ENCODE peak calls at places on chromosome 10, in five cellular contexts. One of them, this sample, is unnamed.

GRCh38 chr10:119006451-119007210 is 22.9 kb upstream of the NANOS1 start:
- DNase-seq in neural crest cell: no peak
- DNase-seq in tibial artery: peak; percentile 84
- DNase-seq in astrocyte of the spinal cord: peak; percentile 98
- DNase-seq in heart right ventricle: no peak
- DNase-seq in this sample: no peak

GRCh38 chr10:71595649-71596048 is 123.9 kb downstream of the C10orf105 start:
- DNase-seq in neural crest cell: no peak
- DNase-seq in tibial artery: no peak
- DNase-seq in astrocyte of the spinal cord: no peak
- DNase-seq in heart right ventricle: no peak
- DNase-seq in this sample: no peak

GRCh38 chr10:4131407-4132215 is 346.6 kb upstream of the KLF6 start:
- DNase-seq in neural crest cell: no peak
- DNase-seq in tibial artery: no peak
- DNase-seq in astrocyte of the spinal cord: peak; percentile 96
- DNase-seq in heart right ventricle: no peak
- DNase-seq in this sample: no peak

GRCh38 chr10:96512997-96513685 is 585 bp downstream of the TLL2 start:
- DNase-seq in neural crest cell: peak; percentile 10
- DNase-seq in tibial artery: no peak
- DNase-seq in astrocyte of the spinal cord: peak; percentile 33
- DNase-seq in heart right ventricle: no peak
- DNase-seq in this sample: no peak

GRCh38 chr10:3764626-3765375 is 20.2 kb downstream of the KLF6 start:
- DNase-seq in neural crest cell: no peak
- DNase-seq in tibial artery: no peak
- DNase-seq in astrocyte of the spinal cord: no peak
- DNase-seq in heart right ventricle: no peak
- DNase-seq in this sample: no peak

GRCh38 chr10:86385806-86386205 is 19.2 kb upstream of the GRID1 start:
- DNase-seq in neural crest cell: no peak
- DNase-seq in tibial artery: no peak
- DNase-seq in astrocyte of the spinal cord: no peak
- DNase-seq in heart right ventricle: no peak
- DNase-seq in this sample: no peak

GRCh38 chr10:61063035-61063434 is 119.0 kb upstream of the RHOBTB1 start:
- DNase-seq in neural crest cell: no peak
- DNase-seq in tibial artery: no peak
- DNase-seq in astrocyte of the spinal cord: peak; percentile 37
- DNase-seq in heart right ventricle: peak; percentile 18
- DNase-seq in this sample: no peak

GRCh38 chr10:5447611-5448071 is 35.3 kb downstream of the NET1 start:
- DNase-seq in neural crest cell: no peak
- DNase-seq in tibial artery: no peak
- DNase-seq in astrocyte of the spinal cord: no peak
- DNase-seq in heart right ventricle: no peak
- DNase-seq in this sample: no peak

GRCh38 chr10:29834990-29835569 is 200.3 kb upstream of the SVIL start:
- DNase-seq in neural crest cell: no peak
- DNase-seq in tibial artery: no peak
- DNase-seq in astrocyte of the spinal cord: peak; percentile 38
- DNase-seq in heart right ventricle: no peak
- DNase-seq in this sample: no peak

GRCh38 chr10:69359089-69360025 is 57.4 kb downstream of the TACR2 start:
- DNase-seq in neural crest cell: no peak
- DNase-seq in tibial artery: no peak
- DNase-seq in astrocyte of the spinal cord: peak; percentile 25
- DNase-seq in heart right ventricle: no peak
- DNase-seq in this sample: no peak

GRCh38 chr10:102814456-102814871 is 22.7 kb downstream of the CYP17A1 start:
- DNase-seq in neural crest cell: no peak
- DNase-seq in tibial artery: peak; percentile 78
- DNase-seq in astrocyte of the spinal cord: peak; percentile 74
- DNase-seq in heart right ventricle: peak; percentile 79
- DNase-seq in this sample: no peak

GRCh38 chr10:30687698-30688213 is 58.2 kb upstream of the LYZL2 start:
- DNase-seq in neural crest cell: peak; percentile 96
- DNase-seq in tibial artery: peak; percentile 74
- DNase-seq in astrocyte of the spinal cord: peak; percentile 77
- DNase-seq in heart right ventricle: peak; percentile 58
- DNase-seq in this sample: peak; percentile 95

GRCh38 chr10:132443605-132443997 is 46.6 kb downstream of the PWWP2B start:
- DNase-seq in neural crest cell: no peak
- DNase-seq in tibial artery: no peak
- DNase-seq in astrocyte of the spinal cord: peak; percentile 37
- DNase-seq in heart right ventricle: no peak
- DNase-seq in this sample: no peak
- TF ChIP-seq CTCF in neural crest cell: no peak
- TF ChIP-seq CTCF in tibial artery: peak; percentile 16
- TF ChIP-seq CTCF in astrocyte of the spinal cord: peak; percentile 65
- TF ChIP-seq CTCF in heart right ventricle: no peak
- TF ChIP-seq CTCF in this sample: no peak

GRCh38 chr10:44989621-44990301 is 11.0 kb upstream of the ZNF22 start:
- DNase-seq in neural crest cell: no peak
- DNase-seq in tibial artery: no peak
- DNase-seq in astrocyte of the spinal cord: no peak
- DNase-seq in heart right ventricle: no peak
- DNase-seq in this sample: no peak

GRCh38 chr10:44988957-44989620 is 10.5 kb upstream of the DEPP1 start:
- DNase-seq in neural crest cell: no peak
- DNase-seq in tibial artery: no peak
- DNase-seq in astrocyte of the spinal cord: no peak
- DNase-seq in heart right ventricle: peak; percentile 1
- DNase-seq in this sample: no peak

GRCh38 chr10:44990965-44991364 is 9.8 kb upstream of the ZNF22 start:
- DNase-seq in neural crest cell: no peak
- DNase-seq in tibial artery: no peak
- DNase-seq in astrocyte of the spinal cord: no peak
- DNase-seq in heart right ventricle: no peak
- DNase-seq in this sample: no peak

GRCh38 chr10:44991571-44991970 is 9.2 kb upstream of the ZNF22 start:
- DNase-seq in neural crest cell: no peak
- DNase-seq in tibial artery: peak; percentile 78
- DNase-seq in astrocyte of the spinal cord: no peak
- DNase-seq in heart right ventricle: no peak
- DNase-seq in this sample: no peak

DNA sequence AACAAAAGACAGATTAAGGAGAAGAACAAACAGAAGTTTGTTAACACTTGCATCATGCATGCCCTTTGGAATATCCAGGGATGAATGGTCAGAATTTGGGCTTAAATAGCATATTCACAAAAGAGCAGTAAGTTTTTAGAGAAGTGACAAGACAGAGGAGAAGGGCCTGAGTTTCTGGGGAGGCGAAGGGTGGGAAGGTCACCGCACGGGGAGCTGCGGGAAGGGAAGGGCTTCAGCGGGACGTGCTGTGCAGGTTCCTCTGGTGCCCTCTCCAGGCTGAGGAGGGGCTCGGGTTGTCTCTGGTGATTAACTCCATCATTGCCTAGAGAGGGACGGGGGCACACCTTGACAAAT is 10.4 kb upstream of the ZNF22 start:
- DNase-seq in neural crest cell: no peak
- DNase-seq in tibial artery: no peak
- DNase-seq in astrocyte of the spinal cord: no peak
- DNase-seq in heart right ventricle: no peak
- DNase-seq in this sample: peak; percentile 56
- TF ChIP-seq CTCF in neural crest cell: peak; percentile 57
- TF ChIP-seq CTCF in tibial artery: no peak
- TF ChIP-seq CTCF in astrocyte of the spinal cord: peak; percentile 51
- TF ChIP-seq CTCF in heart right ventricle: peak; percentile 39
- TF ChIP-seq CTCF in this sample: peak; percentile 45

DNA sequence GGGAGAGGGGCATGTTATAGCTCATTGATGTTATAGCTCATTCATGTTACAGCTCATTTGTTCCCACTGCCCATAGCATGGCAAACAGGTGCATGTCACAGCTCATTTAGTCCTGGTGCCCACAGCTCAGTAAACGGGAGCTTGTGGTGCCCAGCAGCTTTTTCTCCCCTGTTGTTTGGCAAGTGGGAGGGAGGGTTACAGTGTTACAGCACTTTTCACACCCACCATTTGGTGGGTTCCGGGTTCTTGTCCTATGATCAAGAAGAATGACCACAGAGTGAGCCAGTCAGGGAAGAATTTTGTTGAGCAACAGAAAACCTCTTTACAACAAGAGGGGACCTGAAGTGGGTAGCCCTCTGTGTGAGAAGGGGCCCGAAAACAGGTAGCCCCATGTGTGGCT is 162.8 kb upstream of the CSTF2T start:
- DNase-seq in neural crest cell: no peak
- DNase-seq in tibial artery: no peak
- DNase-seq in astrocyte of the spinal cord: no peak
- DNase-seq in heart right ventricle: no peak
- DNase-seq in this sample: no peak
- TF ChIP-seq CTCF in neural crest cell: no peak
- TF ChIP-seq CTCF in tibial artery: no peak
- TF ChIP-seq CTCF in astrocyte of the spinal cord: no peak
- TF ChIP-seq CTCF in heart right ventricle: no peak
- TF ChIP-seq CTCF in this sample: no peak

GRCh38 chr10:80289451-80290287 is at the start of gene MAT1A:
- DNase-seq in neural crest cell: no peak
- DNase-seq in tibial artery: no peak
- DNase-seq in astrocyte of the spinal cord: no peak
- DNase-seq in heart right ventricle: no peak
- DNase-seq in this sample: no peak

GRCh38 chr10:80292607-80293239 is 3.3 kb upstream of the MAT1A start:
- DNase-seq in neural crest cell: no peak
- DNase-seq in tibial artery: no peak
- DNase-seq in astrocyte of the spinal cord: no peak
- DNase-seq in heart right ventricle: no peak
- DNase-seq in this sample: no peak

GRCh38 chr10:80288849-80289248 is 609 bp downstream of the MAT1A start:
- DNase-seq in neural crest cell: no peak
- DNase-seq in tibial artery: no peak
- DNase-seq in astrocyte of the spinal cord: no peak
- DNase-seq in heart right ventricle: no peak
- DNase-seq in this sample: no peak

GRCh38 chr10:80290474-80291220 is 1.2 kb upstream of the MAT1A start:
- DNase-seq in neural crest cell: no peak
- DNase-seq in tibial artery: no peak
- DNase-seq in astrocyte of the spinal cord: no peak
- DNase-seq in heart right ventricle: no peak
- DNase-seq in this sample: no peak
- TF ChIP-seq CTCF in neural crest cell: no peak
- TF ChIP-seq CTCF in tibial artery: no peak
- TF ChIP-seq CTCF in astrocyte of the spinal cord: no peak
- TF ChIP-seq CTCF in heart right ventricle: no peak
- TF ChIP-seq CTCF in this sample: no peak

GRCh38 chr10:24974978-24975377 is 22.6 kb upstream of the PRTFDC1 start:
- DNase-seq in neural crest cell: no peak
- DNase-seq in tibial artery: peak; percentile 74
- DNase-seq in astrocyte of the spinal cord: peak; percentile 69
- DNase-seq in heart right ventricle: peak; percentile 48
- DNase-seq in this sample: no peak
- TF ChIP-seq CTCF in neural crest cell: no peak
- TF ChIP-seq CTCF in tibial artery: peak; percentile 28
- TF ChIP-seq CTCF in astrocyte of the spinal cord: peak; percentile 12
- TF ChIP-seq CTCF in heart right ventricle: no peak
- TF ChIP-seq CTCF in this sample: no peak

DNA sequence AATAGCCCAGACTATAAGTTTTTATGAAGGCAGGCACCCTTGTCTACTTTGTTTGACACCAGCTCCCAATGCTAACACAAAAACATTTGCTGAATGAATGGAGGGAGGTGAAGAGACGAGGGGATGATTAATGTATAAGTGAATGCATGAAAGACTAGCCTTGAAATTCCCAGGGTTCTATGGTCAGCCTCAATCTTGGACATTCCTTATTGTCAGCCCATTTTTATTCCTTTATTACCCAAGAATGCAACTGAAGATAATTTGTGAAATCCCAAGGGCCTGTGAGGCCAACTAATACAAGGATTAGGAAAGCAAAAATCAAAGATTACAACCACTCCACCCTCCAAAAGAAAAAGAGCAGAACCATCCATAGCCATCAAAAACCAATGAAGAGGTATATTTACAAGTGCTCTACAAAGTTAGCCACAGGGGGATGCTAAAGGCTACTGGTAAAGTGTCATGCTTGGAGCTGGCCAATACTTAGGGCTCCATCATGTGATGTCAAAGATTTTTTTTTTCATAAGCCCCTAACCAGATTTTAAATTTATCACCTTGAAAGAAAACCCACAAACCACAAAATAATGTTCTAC is 40.0 kb upstream of the ASAH2 start:
- DNase-seq in neural crest cell: no peak
- DNase-seq in tibial artery: no peak
- DNase-seq in astrocyte of the spinal cord: peak; percentile 43
- DNase-seq in heart right ventricle: no peak
- DNase-seq in this sample: no peak
- TF ChIP-seq CTCF in neural crest cell: no peak
- TF ChIP-seq CTCF in tibial artery: peak; percentile 33
- TF ChIP-seq CTCF in astrocyte of the spinal cord: peak; percentile 64
- TF ChIP-seq CTCF in heart right ventricle: no peak
- TF ChIP-seq CTCF in this sample: no peak

GRCh38 chr10:95475827-95476481 is 85.2 kb downstream of the SORBS1 start:
- DNase-seq in neural crest cell: no peak
- DNase-seq in tibial artery: no peak
- DNase-seq in astrocyte of the spinal cord: no peak
- DNase-seq in heart right ventricle: no peak
- DNase-seq in this sample: no peak

GRCh38 chr10:95472304-95473088 is 88.7 kb downstream of the SORBS1 start:
- DNase-seq in neural crest cell: no peak
- DNase-seq in tibial artery: no peak
- DNase-seq in astrocyte of the spinal cord: no peak
- DNase-seq in heart right ventricle: no peak
- DNase-seq in this sample: no peak

GRCh38 chr10:95475003-95475383 is 86.2 kb downstream of the SORBS1 start:
- DNase-seq in neural crest cell: no peak
- DNase-seq in tibial artery: no peak
- DNase-seq in astrocyte of the spinal cord: no peak
- DNase-seq in heart right ventricle: no peak
- DNase-seq in this sample: no peak

GRCh38 chr10:95476482-95477174 is 84.5 kb downstream of the SORBS1 start:
- DNase-seq in neural crest cell: no peak
- DNase-seq in tibial artery: no peak
- DNase-seq in astrocyte of the spinal cord: no peak
- DNase-seq in heart right ventricle: no peak
- DNase-seq in this sample: no peak

GRCh38 chr10:95474228-95475002 is 86.8 kb downstream of the SORBS1 start:
- DNase-seq in neural crest cell: no peak
- DNase-seq in tibial artery: no peak
- DNase-seq in astrocyte of the spinal cord: peak; percentile 63
- DNase-seq in heart right ventricle: peak; percentile 45
- DNase-seq in this sample: no peak
- TF ChIP-seq CTCF in neural crest cell: no peak
- TF ChIP-seq CTCF in tibial artery: peak; percentile 17
- TF ChIP-seq CTCF in astrocyte of the spinal cord: no peak
- TF ChIP-seq CTCF in heart right ventricle: no peak
- TF ChIP-seq CTCF in this sample: no peak

DNA sequence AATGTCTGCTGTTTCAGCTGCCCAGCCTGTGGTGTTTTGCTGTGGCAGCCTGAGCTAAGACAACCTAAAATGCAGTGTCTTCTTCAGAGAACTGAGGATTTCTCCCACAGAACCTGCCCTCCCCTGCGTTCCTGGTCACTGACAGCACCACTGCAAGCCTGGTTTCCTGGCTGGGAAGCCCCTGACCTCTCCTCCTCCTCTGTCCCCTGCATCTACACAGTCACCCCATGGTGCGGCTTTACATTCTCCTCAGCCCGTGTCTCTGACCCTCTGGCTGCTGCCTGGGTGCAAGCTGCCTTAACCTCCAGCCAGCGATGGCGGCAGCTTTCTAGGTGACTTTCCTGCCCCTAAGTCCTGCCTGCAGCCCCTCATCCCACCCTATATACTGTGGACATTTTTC is 337.3 kb upstream of the ZNF32 start:
- DNase-seq in neural crest cell: no peak
- DNase-seq in tibial artery: no peak
- DNase-seq in astrocyte of the spinal cord: no peak
- DNase-seq in heart right ventricle: no peak
- DNase-seq in this sample: no peak
- TF ChIP-seq CTCF in neural crest cell: no peak
- TF ChIP-seq CTCF in tibial artery: no peak
- TF ChIP-seq CTCF in astrocyte of the spinal cord: no peak
- TF ChIP-seq CTCF in heart right ventricle: no peak
- TF ChIP-seq CTCF in this sample: no peak